ENCODE peak calls at places on chromosomes 6 and 20, in six cellular contexts. F, T, D, Z, A and N are unnamed samples.

GRCh38 chr6:105087571-105088211 is 92.1 kb downstream of the POPDC3 start:
- DNase-seq in F (no peak), T (no peak), D (peak), Z (peak), A (peak), N (no peak)

GRCh38 chr6:147547369-147547902 is 38.9 kb downstream of the SAMD5 start:
- DNase-seq in F (no peak), T (no peak), D (no peak), Z (no peak), A (no peak), N (no peak)

GRCh38 chr6:37454420-37455125 is 21.6 kb downstream of the CMTR1 start:
- DNase-seq in F (no peak), T (no peak), D (peak), Z (no peak), A (no peak), N (no peak)

GRCh38 chr20:13029687-13030510 is 21.1 kb downstream of the SPTLC3 start:
- DNase-seq in F (no peak), T (no peak), D (no peak), Z (peak), A (no peak), N (no peak)

GRCh38 chr6:125030969-125031368 is 68.7 kb downstream of the RNF217 start:
- DNase-seq in F (no peak), T (no peak), D (no peak), Z (no peak), A (no peak), N (no peak)

GRCh38 chr20:3916347-3916746 is 27.2 kb downstream of the PANK2 start:
- DNase-seq in F (no peak), T (no peak), D (no peak), Z (no peak), A (no peak), N (no peak)

GRCh38 chr20:63704749-63705117 is 3.0 kb downstream of the ARFRP1 start:
- DNase-seq in F (no peak), T (no peak), D (no peak), Z (no peak), A (peak), N (no peak)

GRCh38 chr6:43263314-43264178 is 20.3 kb downstream of the TTBK1 start:
- DNase-seq in F (peak), T (peak), D (peak), Z (peak), A (peak), N (peak)

GRCh38 chr6:124028117-124028516 is 224.5 kb downstream of the NKAIN2 start:
- DNase-seq in F (no peak), T (no peak), D (no peak), Z (no peak), A (no peak), N (no peak)

GRCh38 chr20:8633366-8633765 is 435.5 kb upstream of the PLCB4 start:
- DNase-seq in F (no peak), T (no peak), D (no peak), Z (no peak), A (no peak), N (no peak)

GRCh38 chr6:115514656-115515055 is 546.0 kb downstream of the FRK start:
- DNase-seq in F (no peak), T (no peak), D (no peak), Z (no peak), A (no peak), N (no peak)

GRCh38 chr20:6828794-6829423 is 61.4 kb downstream of the BMP2 start:
- DNase-seq in F (peak), T (peak), D (peak), Z (peak), A (peak), N (peak)

GRCh38 chr6:138231399-138231886 is 13.2 kb upstream of the PBOV1 start:
- DNase-seq in F (no peak), T (no peak), D (no peak), Z (peak), A (no peak), N (no peak)

GRCh38 chr6:120274547-120274946 is 925.0 kb upstream of the MAN1A1 start:
- DNase-seq in F (no peak), T (no peak), D (no peak), Z (no peak), A (no peak), N (no peak)

GRCh38 chr20:62391165-62392076 is 4.5 kb downstream of the RPS21 start:
- DNase-seq in F (no peak), T (no peak), D (no peak), Z (no peak), A (no peak), N (no peak)

GRCh38 chr20:62388839-62389600 is 2.1 kb downstream of the RPS21 start:
- DNase-seq in F (no peak), T (no peak), D (no peak), Z (no peak), A (no peak), N (no peak)

GRCh38 chr20:62389601-62390087 is 2.7 kb downstream of the RPS21 start:
- DNase-seq in F (no peak), T (no peak), D (no peak), Z (no peak), A (no peak), N (no peak)

GRCh38 chr20:62392077-62392418 is 5.1 kb downstream of the RPS21 start:
- DNase-seq in F (no peak), T (no peak), D (no peak), Z (no peak), A (no peak), N (no peak)

GRCh38 chr20:62390306-62391164 is 3.6 kb downstream of the RPS21 start:
- DNase-seq in F (no peak), T (no peak), D (no peak), Z (no peak), A (no peak), N (no peak)
- TF ChIP-seq POLR2AphosphoS5 in F (no peak), T (no peak), D (no peak), Z (no peak), A (no peak), N (no peak)

DNA sequence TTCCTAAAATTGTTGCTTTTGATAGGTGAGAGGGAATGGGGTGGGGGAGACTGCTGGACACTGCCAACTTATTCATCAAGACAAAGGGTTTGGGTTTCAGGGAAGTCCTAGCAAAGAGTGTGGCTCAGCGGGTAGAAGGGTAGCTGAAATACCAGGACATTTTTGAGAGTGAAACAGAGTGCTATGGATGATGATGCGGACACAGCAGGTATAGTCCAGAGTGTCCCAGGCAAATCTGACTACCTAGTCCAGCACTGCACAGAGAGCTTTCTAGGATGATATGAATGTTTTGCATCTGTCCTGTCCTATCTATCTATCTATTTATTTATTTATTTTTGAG is 154.3 kb downstream of the BCAS1 start:
- DNase-seq in F (no peak), T (no peak), D (no peak), Z (no peak), A (no peak), N (no peak)
- TF ChIP-seq TAF1 in F (no peak), T (no peak), D (no peak), Z (no peak), A (no peak), N (no peak)

DNA sequence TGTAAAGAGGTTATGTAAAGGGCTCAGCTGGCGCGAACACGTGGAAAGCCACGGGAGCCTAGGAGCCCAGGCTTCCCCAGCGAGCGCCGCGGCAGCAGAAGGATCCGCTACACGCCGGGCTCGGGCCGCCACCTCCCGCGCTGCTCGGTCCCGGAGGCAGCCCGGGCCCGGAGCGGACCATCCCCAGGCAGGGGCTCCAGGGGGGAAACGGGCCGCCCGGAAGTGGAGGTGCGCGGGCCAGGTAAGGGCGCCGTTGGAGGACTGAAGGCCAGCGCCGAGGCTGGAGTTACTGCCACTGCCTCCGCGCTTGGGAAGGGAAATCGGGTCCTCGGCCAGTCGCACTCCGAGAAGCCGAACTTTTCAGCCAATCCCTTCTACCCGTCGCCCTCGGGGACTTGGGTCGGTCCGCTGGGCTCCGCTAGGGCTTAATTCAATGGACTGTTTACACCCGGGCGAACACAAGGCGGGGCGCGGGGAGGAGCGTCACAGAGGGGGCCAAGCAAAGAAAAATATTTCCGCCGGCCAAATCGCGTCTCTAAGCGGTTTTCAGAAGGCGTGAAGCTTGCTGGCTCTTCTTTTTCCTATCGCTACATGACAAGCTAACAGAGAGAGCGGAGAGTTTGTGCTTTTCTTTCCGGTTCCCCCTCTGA is 433 bp downstream of the STK35 start:
- DNase-seq in F (peak), T (peak), D (peak), Z (peak), A (peak), N (peak)
- TF ChIP-seq POLR2AphosphoS5 in F (peak), T (peak), D (peak), Z (peak), A (no peak), N (peak)

GRCh38 chr20:61983965-61984364 is 81.7 kb downstream of the TAF4 start:
- DNase-seq in F (no peak), T (no peak), D (no peak), Z (no peak), A (no peak), N (no peak)
- TF ChIP-seq TAF1 in F (no peak), T (no peak), D (no peak), Z (no peak), A (no peak), N (no peak)